ENCODE peak calls at places on chromosomes 13 and 19, in nine cellular contexts. L, C, D, S, M, I, J, V and X are unnamed samples.

GRCh38 chr13:114166381-114167131 is 12.5 kb upstream of the CFAP97D2 start:
- DNase-seq in L (no peak), C (no peak), D (no peak), S (no peak), M (no peak), I (no peak), J (no peak), V (no peak), X (no peak)

GRCh38 chr19:40612831-40613668 is 11.9 kb downstream of the LTBP4 start:
- DNase-seq in L (peak; percentile 78), C (peak; percentile 71), D (peak; percentile 57), S (peak; percentile 72), M (no peak), I (peak; percentile 87), J (no peak), V (no peak), X (no peak)

GRCh38 chr19:17779281-17779930 is 15.5 kb upstream of the B3GNT3 start:
- DNase-seq in L (peak; percentile 64), C (no peak), D (no peak), S (peak; percentile 34), M (no peak), I (peak; percentile 93), J (no peak), V (peak; percentile 51), X (no peak)

GRCh38 chr13:75353786-75354193 is 128.2 kb downstream of the TBC1D4 start:
- DNase-seq in L (no peak), C (no peak), D (no peak), S (no peak), M (no peak), I (no peak), J (no peak), V (no peak), X (no peak)

GRCh38 chr19:50465986-50466771 is 10.1 kb upstream of the EMC10 start:
- DNase-seq in L (peak; percentile 70), C (no peak), D (no peak), S (peak; percentile 20), M (no peak), I (peak; percentile 89), J (no peak), V (no peak), X (no peak)

GRCh38 chr13:37109080-37109678 is 3.7 kb upstream of the CSNK1A1L start:
- DNase-seq in L (no peak), C (no peak), D (no peak), S (peak; percentile 60), M (no peak), I (no peak), J (no peak), V (no peak), X (peak; percentile 10)

GRCh38 chr19:5078666-5079409 is 109.9 kb downstream of the KDM4B start:
- DNase-seq in L (no peak), C (no peak), D (no peak), S (no peak), M (no peak), I (no peak), J (no peak), V (no peak), X (no peak)

GRCh38 chr13:99800004-99800403 is 171.6 kb downstream of the ZIC5 start:
- DNase-seq in L (no peak), C (no peak), D (no peak), S (no peak), M (no peak), I (peak; percentile 37), J (no peak), V (no peak), X (no peak)

GRCh38 chr13:103876571-103876970 is 810.4 kb upstream of the SLC10A2 start:
- DNase-seq in L (no peak), C (no peak), D (no peak), S (no peak), M (no peak), I (no peak), J (peak; percentile 19), V (no peak), X (no peak)

GRCh38 chr13:81609335-81609734 is 1268.4 kb upstream of the SPRY2 start:
- DNase-seq in L (no peak), C (no peak), D (no peak), S (no peak), M (no peak), I (no peak), J (no peak), V (no peak), X (no peak)

GRCh38 chr19:55670280-55671053 is 4.6 kb upstream of the EPN1 start:
- DNase-seq in L (no peak), C (peak; percentile 58), D (peak; percentile 22), S (no peak), M (no peak), I (peak; percentile 72), J (no peak), V (peak; percentile 64), X (no peak)

GRCh38 chr13:20356437-20356836 is 124.3 kb upstream of the GJB6 start:
- DNase-seq in L (no peak), C (no peak), D (no peak), S (no peak), M (no peak), I (no peak), J (no peak), V (no peak), X (no peak)

DNA sequence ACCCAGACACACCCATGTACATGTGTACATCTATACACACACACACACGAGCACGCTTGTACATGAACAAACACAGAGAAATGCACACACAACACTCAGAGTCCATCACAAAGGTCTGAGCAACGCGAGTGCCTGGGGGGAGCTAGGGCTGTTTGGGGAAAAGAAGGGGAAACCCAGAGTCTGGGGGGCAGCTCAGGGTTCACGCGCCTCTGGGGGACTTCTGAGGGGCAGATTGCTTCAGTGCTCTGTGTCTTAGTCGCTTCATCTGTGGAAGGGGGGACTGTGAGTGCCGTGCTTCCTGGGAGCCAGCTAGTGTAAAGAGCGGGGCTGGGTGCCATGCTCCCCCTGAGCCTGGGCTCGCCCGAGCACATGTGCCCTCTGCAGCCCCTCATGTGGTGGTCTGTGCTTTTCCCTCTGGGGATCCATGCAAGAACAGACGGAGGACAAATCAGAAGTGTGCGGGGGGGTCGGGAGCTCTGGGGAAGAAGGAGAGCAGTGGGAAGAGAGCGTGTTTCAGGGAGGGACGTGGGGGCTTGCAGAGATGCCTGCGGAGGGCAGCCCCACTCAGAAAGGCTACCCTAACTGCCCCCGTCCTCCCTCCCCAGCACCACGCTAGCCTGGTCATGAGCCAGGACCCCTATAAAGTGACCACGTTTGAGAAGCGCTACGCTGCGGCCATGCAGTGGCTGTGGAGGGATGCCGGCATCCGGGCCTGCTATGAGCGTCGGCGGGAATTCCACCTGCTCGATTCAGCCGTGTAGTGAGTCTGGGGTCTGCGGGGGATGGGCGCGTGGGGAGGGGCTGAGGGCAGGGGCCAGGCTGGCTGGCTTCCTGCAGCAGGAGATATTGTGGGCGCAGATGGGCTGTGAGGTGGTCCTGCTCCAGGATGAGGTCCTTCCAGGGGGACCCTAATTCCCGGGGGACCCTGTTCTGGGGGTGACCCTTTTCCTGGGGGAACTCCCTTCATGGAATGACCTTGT is 14.0 kb downstream of the GNA15 start:
- DNase-seq in L (no peak), C (no peak), D (no peak), S (no peak), M (no peak), I (no peak), J (no peak), V (no peak), X (no peak)
- H3K27me3 ChIP-seq in L (no peaks in the 10 kb centered on the region), C (no peaks in the 10 kb centered on the region), D (no peaks in the 10 kb centered on the region), S (no peaks in the 10 kb centered on the region), M (no peaks in the 10 kb centered on the region), I (no peaks in the 10 kb centered on the region), J (no peaks in the 10 kb centered on the region), V (no peaks in the 10 kb centered on the region), X (no peaks in the 10 kb centered on the region)

DNA sequence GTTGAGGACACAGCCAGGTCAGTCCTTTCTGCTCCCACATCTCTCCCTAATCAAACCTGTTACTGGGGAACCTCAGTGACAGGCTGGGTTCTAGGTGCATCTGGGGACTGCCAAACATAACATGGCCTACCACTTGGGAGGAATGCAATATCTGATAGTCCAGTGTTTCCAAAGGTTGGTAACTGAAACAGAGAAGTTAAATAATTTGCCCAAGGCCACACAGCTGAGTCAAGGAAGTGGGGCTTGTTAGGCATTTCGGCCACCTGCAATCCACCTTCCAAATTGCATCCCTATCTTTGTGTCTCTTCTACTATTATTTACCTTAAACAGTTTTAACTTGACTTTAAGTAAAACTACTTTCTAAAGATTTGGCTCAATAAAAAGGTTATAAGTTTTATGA is 731.3 kb downstream of the UQCRFS1 start:
- DNase-seq in L (no peak), C (no peak), D (no peak), S (no peak), M (no peak), I (no peak), J (no peak), V (no peak), X (no peak)
- H3K27me3 ChIP-seq in L (no peaks in the 10 kb centered on the region), C (no peaks in the 10 kb centered on the region), D (no peaks in the 10 kb centered on the region), S (no peaks in the 10 kb centered on the region), M (no peaks in the 10 kb centered on the region), I (no peaks in the 10 kb centered on the region), J (peaks cover 4% of the 10 kb centered on the region), V (no peaks in the 10 kb centered on the region), X (no peaks in the 10 kb centered on the region)

GRCh38 chr19:15669440-15669839 is 3.4 kb upstream of the CYP4F12 start:
- DNase-seq in L (no peak), C (no peak), D (no peak), S (no peak), M (no peak), I (no peak), J (no peak), V (no peak), X (no peak)
- H3K27me3 ChIP-seq in L (peaks cover 3% of the 10 kb centered on the region), C (no peaks in the 10 kb centered on the region), D (peaks cover 7% of the 10 kb centered on the region), S (no peaks in the 10 kb centered on the region), M (no peaks in the 10 kb centered on the region), I (no peaks in the 10 kb centered on the region), J (no peaks in the 10 kb centered on the region), V (no peaks in the 10 kb centered on the region), X (no peaks in the 10 kb centered on the region)

GRCh38 chr19:42170052-42170451 is 37.8 kb upstream of the POU2F2 start:
- DNase-seq in L (no peak), C (no peak), D (no peak), S (no peak), M (no peak), I (no peak), J (no peak), V (no peak), X (no peak)

GRCh38 chr19:42170715-42171114 is 38.5 kb upstream of the POU2F2 start:
- DNase-seq in L (no peak), C (no peak), D (no peak), S (no peak), M (no peak), I (no peak), J (no peak), V (no peak), X (no peak)

GRCh38 chr19:42169486-42169885 is 37.2 kb upstream of the POU2F2 start:
- DNase-seq in L (no peak), C (no peak), D (no peak), S (no peak), M (no peak), I (no peak), J (no peak), V (no peak), X (no peak)

GRCh38 chr19:42166336-42166735 is 34.1 kb upstream of the POU2F2 start:
- DNase-seq in L (no peak), C (no peak), D (no peak), S (no peak), M (no peak), I (no peak), J (no peak), V (no peak), X (no peak)

DNA sequence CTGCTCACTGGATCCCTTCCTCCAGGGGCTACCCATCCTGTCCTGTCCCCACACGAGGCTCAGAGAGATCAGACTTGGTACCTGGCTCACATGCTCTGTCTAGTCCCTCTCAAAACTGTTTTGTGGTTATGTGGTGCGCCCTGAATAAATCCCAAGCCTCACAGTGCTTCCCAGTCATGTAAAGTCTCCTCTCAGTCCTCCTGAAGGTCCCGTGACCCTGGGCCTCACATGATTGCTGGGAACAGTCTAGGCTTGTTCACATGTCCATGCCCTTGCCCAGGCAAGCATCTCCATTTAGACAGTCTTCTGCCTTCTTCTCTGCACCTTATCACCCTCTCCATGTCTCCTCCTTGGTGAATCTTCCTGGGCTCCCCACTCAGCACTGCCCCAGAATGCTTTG is 36.0 kb upstream of the POU2F2 start:
- DNase-seq in L (no peak), C (no peak), D (no peak), S (no peak), M (no peak), I (no peak), J (no peak), V (no peak), X (no peak)
- H3K27me3 ChIP-seq in L (no peaks in the 10 kb centered on the region), C (no peaks in the 10 kb centered on the region), D (no peaks in the 10 kb centered on the region), S (peaks cover 14% of the 10 kb centered on the region), M (no peaks in the 10 kb centered on the region), I (no peaks in the 10 kb centered on the region), J (peaks cover 17% of the 10 kb centered on the region), V (no peaks in the 10 kb centered on the region), X (peaks cover 54% of the 10 kb centered on the region)